ENCODE peak calls at places on chromosome 4, in eight cellular contexts. J is germinal center; N is EL; Q is cerebellar nuclear complex; B is kidney; T is CD4-positive, alpha-beta T cell; D is frontal cortex; W is A172. G is an unnamed sample.

GRCh38 chr4:120080533-120080932 is 13.9 kb upstream of the MAD2L1 start:
- DNase-seq in J (no peak), N (peak; percentile 12), Q (no peak), B (no peak), T (no peak), D (no peak), W (no peak), G (no peak)

GRCh38 chr4:152258391-152258790 is 277.5 kb downstream of the FBXW7 start:
- DNase-seq in J (no peak), N (no peak), Q (no peak), B (no peak), T (no peak), D (no peak), W (no peak), G (no peak)

GRCh38 chr4:147103403-147103946 is 157.8 kb upstream of the TTC29 start:
- DNase-seq in J (no peak), N (peak; percentile 94), Q (no peak), B (peak; percentile 77), T (no peak), D (no peak), W (peak; percentile 84), G (peak; percentile 85)

GRCh38 chr4:188171551-188171950 is 32.3 kb downstream of the TRIML1 start:
- DNase-seq in J (no peak), N (no peak), Q (no peak), B (no peak), T (no peak), D (no peak), W (no peak), G (no peak)

GRCh38 chr4:101259876-101260275 is 87.5 kb downstream of the PPP3CA start:
- DNase-seq in J (no peak), N (no peak), Q (no peak), B (no peak), T (no peak), D (no peak), W (peak; percentile 4), G (no peak)

GRCh38 chr4:183905593-183906485 is 732 bp downstream of the STOX2 start:
- DNase-seq in J (peak; percentile 14), N (no peak), Q (no peak), B (no peak), T (no peak), D (peak; percentile 85), W (peak; percentile 7), G (no peak)

GRCh38 chr4:48958582-48958981 is 27.5 kb upstream of the CWH43 start:
- DNase-seq in J (no peak), N (no peak), Q (no peak), B (no peak), T (no peak), D (no peak), W (no peak), G (no peak)

GRCh38 chr4:182139481-182139880 is 103.7 kb upstream of the TENM3 start:
- DNase-seq in J (no peak), N (no peak), Q (no peak), B (peak; percentile 22), T (no peak), D (no peak), W (no peak), G (no peak)

GRCh38 chr4:86497980-86498379 is 96.1 kb upstream of the PTPN13 start:
- DNase-seq in J (no peak), N (peak; percentile 5), Q (no peak), B (no peak), T (no peak), D (no peak), W (no peak), G (no peak)

GRCh38 chr4:86250616-86251015 is 109.2 kb downstream of the MAPK10 start:
- DNase-seq in J (no peak), N (no peak), Q (no peak), B (no peak), T (no peak), D (no peak), W (no peak), G (no peak)

GRCh38 chr4:12110607-12111006 is 681.9 kb upstream of the HS3ST1 start:
- DNase-seq in J (no peak), N (no peak), Q (no peak), B (no peak), T (no peak), D (no peak), W (no peak), G (no peak)

GRCh38 chr4:1245481-1246051 is 3.4 kb downstream of the CTBP1 start:
- DNase-seq in J (no peak), N (no peak), Q (no peak), B (peak; percentile 72), T (no peak), D (no peak), W (no peak), G (peak; percentile 63)

GRCh38 chr4:37641886-37642849 is 44.0 kb downstream of the RELL1 start:
- DNase-seq in J (no peak), N (no peak), Q (no peak), B (no peak), T (no peak), D (no peak), W (no peak), G (no peak)

GRCh38 chr4:53943345-53944085 is 120.9 kb downstream of the CHIC2 start:
- DNase-seq in J (no peak), N (peak; percentile 82), Q (no peak), B (no peak), T (no peak), D (no peak), W (peak; percentile 90), G (no peak)

GRCh38 chr4:148946271-148946670 is 504.1 kb upstream of the NR3C2 start:
- DNase-seq in J (no peak), N (no peak), Q (no peak), B (no peak), T (no peak), D (no peak), W (no peak), G (no peak)

GRCh38 chr4:121050251-121050650 is 22.1 kb downstream of the NDNF start:
- DNase-seq in J (no peak), N (no peak), Q (no peak), B (no peak), T (no peak), D (no peak), W (no peak), G (no peak)

GRCh38 chr4:38935391-38936073 is 67.9 kb downstream of the FAM114A1 start:
- DNase-seq in J (no peak), N (no peak), Q (no peak), B (no peak), T (no peak), D (no peak), W (no peak), G (no peak)

GRCh38 chr4:10121568-10122097 is 5.0 kb upstream of the WDR1 start:
- DNase-seq in J (no peak), N (no peak), Q (no peak), B (no peak), T (no peak), D (no peak), W (no peak), G (no peak)

GRCh38 chr4:4270529-4270928 is 19.4 kb downstream of the LYAR start:
- DNase-seq in J (no peak), N (peak; percentile 9), Q (no peak), B (no peak), T (no peak), D (no peak), W (peak; percentile 47), G (no peak)

GRCh38 chr4:176492648-176493302 is 173.0 kb downstream of the SPCS3 start:
- DNase-seq in J (no peak), N (peak; percentile 6), Q (no peak), B (no peak), T (no peak), D (no peak), W (peak; percentile 48), G (no peak)

GRCh38 chr4:81084624-81085023 is 54.1 kb downstream of the BMP3 start:
- DNase-seq in J (no peak), N (no peak), Q (no peak), B (no peak), T (no peak), D (no peak), W (no peak), G (no peak)

GRCh38 chr4:24321151-24321550 is 263.2 kb downstream of the DHX15 start:
- DNase-seq in J (no peak), N (peak; percentile 8), Q (no peak), B (no peak), T (no peak), D (no peak), W (peak; percentile 85), G (no peak)

GRCh38 chr4:148203056-148203898 is 238.9 kb downstream of the NR3C2 start:
- DNase-seq in J (no peak), N (no peak), Q (peak; percentile 43), B (no peak), T (no peak), D (peak; percentile 2), W (no peak), G (no peak)

GRCh38 chr4:74682567-74683359 is 111.6 kb downstream of the BTC start:
- DNase-seq in J (no peak), N (peak; percentile 95), Q (no peak), B (no peak), T (no peak), D (no peak), W (peak; percentile 87), G (no peak)

GRCh38 chr4:15691346-15692140 is 9.9 kb downstream of the FAM200B start:
- DNase-seq in J (no peak), N (peak; percentile 90), Q (no peak), B (no peak), T (no peak), D (no peak), W (peak; percentile 85), G (no peak)

GRCh38 chr4:38656111-38656510 is 7.9 kb upstream of the KLF3 start:
- DNase-seq in J (no peak), N (no peak), Q (no peak), B (no peak), T (no peak), D (no peak), W (no peak), G (no peak)

GRCh38 chr4:139563515-139563914 is 7.5 kb upstream of the SETD7 start:
- DNase-seq in J (no peak), N (no peak), Q (no peak), B (no peak), T (no peak), D (no peak), W (no peak), G (no peak)

GRCh38 chr4:11724731-11725130 is 296.0 kb upstream of the HS3ST1 start:
- DNase-seq in J (no peak), N (no peak), Q (no peak), B (no peak), T (no peak), D (no peak), W (no peak), G (no peak)

GRCh38 chr4:40587826-40588225 is 41.8 kb downstream of the RBM47 start:
- DNase-seq in J (no peak), N (peak; percentile 62), Q (no peak), B (no peak), T (no peak), D (no peak), W (no peak), G (no peak)

GRCh38 chr4:2007804-2008670 is 737 bp downstream of the NELFA start:
- DNase-seq in J (no peak), N (peak; percentile 16), Q (no peak), B (no peak), T (no peak), D (no peak), W (no peak), G (no peak)

GRCh38 chr4:111066447-111066846 is 443.6 kb upstream of the PITX2 start:
- DNase-seq in J (no peak), N (peak; percentile 45), Q (no peak), B (no peak), T (no peak), D (no peak), W (peak; percentile 13), G (no peak)

GRCh38 chr4:185238261-185238681 is 28.9 kb downstream of the SNX25 start:
- DNase-seq in J (no peak), N (peak; percentile 69), Q (no peak), B (no peak), T (no peak), D (no peak), W (no peak), G (no peak)

GRCh38 chr4:184463158-184463557 is 11.2 kb downstream of the IRF2 start:
- DNase-seq in J (no peak), N (no peak), Q (no peak), B (no peak), T (no peak), D (no peak), W (no peak), G (no peak)